ENCODE peak calls at places on chromosomes 13 and 19, in seven cellular contexts. One of them, this sample, is unnamed.
A peak's percentile ranks its signal among the peaks of the same experiment; 100 is the strongest.

GRCh38 chr19:13023666-13024065 is 28.4 kb downstream of the NFIX start:
- DNase-seq in dorsolateral prefrontal cortex: no peak
- DNase-seq in CD8-positive, alpha-beta memory T cell: no peak
- DNase-seq in ovary: no peak
- DNase-seq in BJ: no peak
- DNase-seq in fibroblast of lung: peak; percentile 57
- DNase-seq in endodermal cell: no peak
- DNase-seq in this sample: no peak

GRCh38 chr13:20161275-20161950 is 561 bp upstream of the GJA3 start:
- DNase-seq in dorsolateral prefrontal cortex: no peak
- DNase-seq in CD8-positive, alpha-beta memory T cell: peak; percentile 38
- DNase-seq in ovary: no peak
- DNase-seq in BJ: no peak
- DNase-seq in fibroblast of lung: no peak
- DNase-seq in endodermal cell: peak; percentile 65
- DNase-seq in this sample: no peak

GRCh38 chr19:18049390-18049789 is 37.3 kb downstream of the IL12RB1 start:
- DNase-seq in dorsolateral prefrontal cortex: peak; percentile 84
- DNase-seq in CD8-positive, alpha-beta memory T cell: no peak
- DNase-seq in ovary: no peak
- DNase-seq in BJ: no peak
- DNase-seq in fibroblast of lung: peak; percentile 52
- DNase-seq in endodermal cell: no peak
- DNase-seq in this sample: peak; percentile 91

GRCh38 chr19:7792286-7792685 is 29.2 kb downstream of the CLEC4M start:
- DNase-seq in dorsolateral prefrontal cortex: no peak
- DNase-seq in CD8-positive, alpha-beta memory T cell: no peak
- DNase-seq in ovary: no peak
- DNase-seq in BJ: no peak
- DNase-seq in fibroblast of lung: no peak
- DNase-seq in endodermal cell: no peak
- DNase-seq in this sample: no peak

GRCh38 chr13:114007566-114007965 is 33.7 kb upstream of the C13orf46 start:
- DNase-seq in dorsolateral prefrontal cortex: no peak
- DNase-seq in CD8-positive, alpha-beta memory T cell: no peak
- DNase-seq in ovary: no peak
- DNase-seq in BJ: no peak
- DNase-seq in fibroblast of lung: no peak
- DNase-seq in endodermal cell: no peak
- DNase-seq in this sample: no peak

GRCh38 chr19:35641515-35642151 is at the start of gene ETV2:
- DNase-seq in dorsolateral prefrontal cortex: no peak
- DNase-seq in CD8-positive, alpha-beta memory T cell: peak; percentile 37
- DNase-seq in ovary: peak; percentile 35
- DNase-seq in BJ: no peak
- DNase-seq in fibroblast of lung: peak; percentile 13
- DNase-seq in endodermal cell: peak; percentile 80
- DNase-seq in this sample: no peak

GRCh38 chr13:30841161-30841560 is 64.9 kb upstream of the MEDAG start:
- DNase-seq in dorsolateral prefrontal cortex: no peak
- DNase-seq in CD8-positive, alpha-beta memory T cell: no peak
- DNase-seq in ovary: no peak
- DNase-seq in BJ: peak; percentile 36
- DNase-seq in fibroblast of lung: peak; percentile 49
- DNase-seq in endodermal cell: no peak
- DNase-seq in this sample: no peak

GRCh38 chr19:34236035-34236793 is 18.1 kb upstream of the GARRE1 start:
- DNase-seq in dorsolateral prefrontal cortex: no peak
- DNase-seq in CD8-positive, alpha-beta memory T cell: no peak
- DNase-seq in ovary: peak; percentile 30
- DNase-seq in BJ: peak; percentile 80
- DNase-seq in fibroblast of lung: peak; percentile 90
- DNase-seq in endodermal cell: no peak
- DNase-seq in this sample: no peak

GRCh38 chr13:48680756-48681392 is 27.1 kb downstream of the CYSLTR2 start:
- DNase-seq in dorsolateral prefrontal cortex: no peak
- DNase-seq in CD8-positive, alpha-beta memory T cell: no peak
- DNase-seq in ovary: no peak
- DNase-seq in BJ: no peak
- DNase-seq in fibroblast of lung: no peak
- DNase-seq in endodermal cell: no peak
- DNase-seq in this sample: no peak

GRCh38 chr13:78660130-78660857 is 1.3 kb upstream of the OBI1 start:
- DNase-seq in dorsolateral prefrontal cortex: no peak
- DNase-seq in CD8-positive, alpha-beta memory T cell: no peak
- DNase-seq in ovary: no peak
- DNase-seq in BJ: no peak
- DNase-seq in fibroblast of lung: peak; percentile 27
- DNase-seq in endodermal cell: peak; percentile 68
- DNase-seq in this sample: peak; percentile 11

GRCh38 chr13:75836441-75836840 is 200.3 kb downstream of the LMO7 start:
- DNase-seq in dorsolateral prefrontal cortex: no peak
- DNase-seq in CD8-positive, alpha-beta memory T cell: no peak
- DNase-seq in ovary: no peak
- DNase-seq in BJ: no peak
- DNase-seq in fibroblast of lung: no peak
- DNase-seq in endodermal cell: no peak
- DNase-seq in this sample: no peak

GRCh38 chr13:70568571-70568970 is 460.3 kb upstream of the KLHL1 start:
- DNase-seq in dorsolateral prefrontal cortex: no peak
- DNase-seq in CD8-positive, alpha-beta memory T cell: no peak
- DNase-seq in ovary: no peak
- DNase-seq in BJ: peak; percentile 0
- DNase-seq in fibroblast of lung: peak; percentile 66
- DNase-seq in endodermal cell: no peak
- DNase-seq in this sample: no peak

GRCh38 chr13:48144413-48145035 is 49.6 kb upstream of the MED4 start:
- DNase-seq in dorsolateral prefrontal cortex: no peak
- DNase-seq in CD8-positive, alpha-beta memory T cell: no peak
- DNase-seq in ovary: no peak
- DNase-seq in BJ: no peak
- DNase-seq in fibroblast of lung: peak; percentile 44
- DNase-seq in endodermal cell: no peak
- DNase-seq in this sample: peak; percentile 24

GRCh38 chr13:72097568-72097967 is 230.6 kb upstream of the DACH1 start:
- DNase-seq in dorsolateral prefrontal cortex: no peak
- DNase-seq in CD8-positive, alpha-beta memory T cell: no peak
- DNase-seq in ovary: no peak
- DNase-seq in BJ: no peak
- DNase-seq in fibroblast of lung: no peak
- DNase-seq in endodermal cell: no peak
- DNase-seq in this sample: no peak

GRCh38 chr13:83883061-83883523 is 818 bp upstream of the SLITRK1 start:
- DNase-seq in dorsolateral prefrontal cortex: no peak
- DNase-seq in CD8-positive, alpha-beta memory T cell: no peak
- DNase-seq in ovary: no peak
- DNase-seq in BJ: no peak
- DNase-seq in fibroblast of lung: no peak
- DNase-seq in endodermal cell: peak; percentile 57
- DNase-seq in this sample: no peak

GRCh38 chr13:72852207-72852606 is 70.3 kb downstream of the PIBF1 start:
- DNase-seq in dorsolateral prefrontal cortex: no peak
- DNase-seq in CD8-positive, alpha-beta memory T cell: no peak
- DNase-seq in ovary: no peak
- DNase-seq in BJ: no peak
- DNase-seq in fibroblast of lung: no peak
- DNase-seq in endodermal cell: no peak
- DNase-seq in this sample: no peak

GRCh38 chr13:78061806-78062205 is 143.2 kb upstream of the EDNRB start:
- DNase-seq in dorsolateral prefrontal cortex: no peak
- DNase-seq in CD8-positive, alpha-beta memory T cell: no peak
- DNase-seq in ovary: no peak
- DNase-seq in BJ: no peak
- DNase-seq in fibroblast of lung: no peak
- DNase-seq in endodermal cell: no peak
- DNase-seq in this sample: no peak

GRCh38 chr19:5536337-5536894 is 31.3 kb downstream of the TINCR start:
- DNase-seq in dorsolateral prefrontal cortex: peak; percentile 74
- DNase-seq in CD8-positive, alpha-beta memory T cell: no peak
- DNase-seq in ovary: peak; percentile 26
- DNase-seq in BJ: peak; percentile 1
- DNase-seq in fibroblast of lung: peak; percentile 5
- DNase-seq in endodermal cell: peak; percentile 97
- DNase-seq in this sample: peak; percentile 63

GRCh38 chr19:17121736-17122293 is 46.2 kb downstream of the MYO9B start:
- DNase-seq in dorsolateral prefrontal cortex: no peak
- DNase-seq in CD8-positive, alpha-beta memory T cell: no peak
- DNase-seq in ovary: no peak
- DNase-seq in BJ: peak; percentile 44
- DNase-seq in fibroblast of lung: peak; percentile 67
- DNase-seq in endodermal cell: no peak
- DNase-seq in this sample: no peak

GRCh38 chr19:12647047-12647446 is 19.5 kb downstream of the MAN2B1 start:
- DNase-seq in dorsolateral prefrontal cortex: no peak
- DNase-seq in CD8-positive, alpha-beta memory T cell: no peak
- DNase-seq in ovary: no peak
- DNase-seq in BJ: no peak
- DNase-seq in fibroblast of lung: no peak
- DNase-seq in endodermal cell: no peak
- DNase-seq in this sample: no peak

GRCh38 chr13:34589581-34589980 is 352.5 kb upstream of the NBEA start:
- DNase-seq in dorsolateral prefrontal cortex: no peak
- DNase-seq in CD8-positive, alpha-beta memory T cell: no peak
- DNase-seq in ovary: no peak
- DNase-seq in BJ: no peak
- DNase-seq in fibroblast of lung: no peak
- DNase-seq in endodermal cell: no peak
- DNase-seq in this sample: no peak

GRCh38 chr13:49421391-49421790 is 22.5 kb downstream of the CAB39L start:
- DNase-seq in dorsolateral prefrontal cortex: no peak
- DNase-seq in CD8-positive, alpha-beta memory T cell: no peak
- DNase-seq in ovary: peak; percentile 26
- DNase-seq in BJ: no peak
- DNase-seq in fibroblast of lung: no peak
- DNase-seq in endodermal cell: peak; percentile 83
- DNase-seq in this sample: no peak

GRCh38 chr13:25725104-25725503 is 326.7 kb downstream of the SHISA2 start:
- DNase-seq in dorsolateral prefrontal cortex: no peak
- DNase-seq in CD8-positive, alpha-beta memory T cell: no peak
- DNase-seq in ovary: no peak
- DNase-seq in BJ: no peak
- DNase-seq in fibroblast of lung: no peak
- DNase-seq in endodermal cell: no peak
- DNase-seq in this sample: no peak

GRCh38 chr19:1074512-1075283 is 7.7 kb downstream of the ARHGAP45 start:
- DNase-seq in dorsolateral prefrontal cortex: peak; percentile 62
- DNase-seq in CD8-positive, alpha-beta memory T cell: peak; percentile 96
- DNase-seq in ovary: no peak
- DNase-seq in BJ: no peak
- DNase-seq in fibroblast of lung: no peak
- DNase-seq in endodermal cell: no peak
- DNase-seq in this sample: peak; percentile 75

GRCh38 chr13:36986462-36987240 is 12.5 kb downstream of the ALG5 start:
- DNase-seq in dorsolateral prefrontal cortex: no peak
- DNase-seq in CD8-positive, alpha-beta memory T cell: no peak
- DNase-seq in ovary: no peak
- DNase-seq in BJ: no peak
- DNase-seq in fibroblast of lung: no peak
- DNase-seq in endodermal cell: no peak
- DNase-seq in this sample: no peak

GRCh38 chr19:28968721-28969120 is 244.2 kb downstream of the UQCRFS1 start:
- DNase-seq in dorsolateral prefrontal cortex: no peak
- DNase-seq in CD8-positive, alpha-beta memory T cell: no peak
- DNase-seq in ovary: no peak
- DNase-seq in BJ: no peak
- DNase-seq in fibroblast of lung: no peak
- DNase-seq in endodermal cell: peak; percentile 17
- DNase-seq in this sample: no peak

GRCh38 chr13:51311271-51311670 is 28.2 kb upstream of the SERPINE3 start:
- DNase-seq in dorsolateral prefrontal cortex: no peak
- DNase-seq in CD8-positive, alpha-beta memory T cell: no peak
- DNase-seq in ovary: no peak
- DNase-seq in BJ: no peak
- DNase-seq in fibroblast of lung: no peak
- DNase-seq in endodermal cell: peak; percentile 46
- DNase-seq in this sample: no peak

GRCh38 chr19:40565910-40566495 is 10.7 kb upstream of the SHKBP1 start:
- DNase-seq in dorsolateral prefrontal cortex: no peak
- DNase-seq in CD8-positive, alpha-beta memory T cell: no peak
- DNase-seq in ovary: no peak
- DNase-seq in BJ: no peak
- DNase-seq in fibroblast of lung: no peak
- DNase-seq in endodermal cell: no peak
- DNase-seq in this sample: no peak
- H3K27me3 ChIP-seq in dorsolateral prefrontal cortex: no peaks in the 10 kb centered on the region
- H3K27me3 ChIP-seq in CD8-positive, alpha-beta memory T cell: peaks cover 20% of the 10 kb centered on the region
- H3K27me3 ChIP-seq in ovary: no peaks in the 10 kb centered on the region
- H3K27me3 ChIP-seq in BJ: peaks cover 4% of the 10 kb centered on the region
- H3K27me3 ChIP-seq in fibroblast of lung: peaks cover 3% of the 10 kb centered on the region
- H3K27me3 ChIP-seq in endodermal cell: peaks cover 75% of the 10 kb centered on the region
- H3K27me3 ChIP-seq in this sample: peaks cover 23% of the 10 kb centered on the region

DNA sequence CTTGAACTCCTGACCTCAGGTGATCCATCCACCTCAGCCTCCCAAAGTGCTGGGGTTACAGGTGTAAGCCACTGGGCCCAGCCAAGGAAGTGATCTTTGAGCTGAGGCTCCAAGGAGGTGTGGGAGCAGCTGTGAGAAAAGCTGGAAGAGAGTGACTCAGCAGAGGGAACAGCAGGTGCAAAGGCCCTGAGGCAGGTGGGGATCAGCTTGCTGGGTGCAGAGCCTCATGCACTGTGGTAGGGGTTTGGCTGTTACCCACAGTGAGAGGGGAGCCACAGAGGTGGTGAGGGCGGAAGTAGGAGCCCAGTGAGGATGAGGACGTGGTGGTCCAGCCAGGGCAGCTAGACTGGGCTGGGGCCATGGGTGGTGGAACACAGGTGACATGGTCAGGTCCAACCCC is 6.5 kb downstream of the NPAS1 start:
- DNase-seq in dorsolateral prefrontal cortex: no peak
- DNase-seq in CD8-positive, alpha-beta memory T cell: no peak
- DNase-seq in ovary: no peak
- DNase-seq in BJ: no peak
- DNase-seq in fibroblast of lung: no peak
- DNase-seq in endodermal cell: no peak
- DNase-seq in this sample: no peak
- H3K27me3 ChIP-seq in dorsolateral prefrontal cortex: peaks cover 55% of the 10 kb centered on the region
- H3K27me3 ChIP-seq in CD8-positive, alpha-beta memory T cell: peaks cover 44% of the 10 kb centered on the region
- H3K27me3 ChIP-seq in ovary: peaks cover 14% of the 10 kb centered on the region
- H3K27me3 ChIP-seq in BJ: peaks cover 15% of the 10 kb centered on the region
- H3K27me3 ChIP-seq in fibroblast of lung: peaks cover 31% of the 10 kb centered on the region
- H3K27me3 ChIP-seq in endodermal cell: peaks cover 56% of the 10 kb centered on the region
- H3K27me3 ChIP-seq in this sample: peaks cover 60% of the 10 kb centered on the region

GRCh38 chr13:91054902-91055301 is 292.6 kb upstream of the MIR17HG start:
- DNase-seq in dorsolateral prefrontal cortex: no peak
- DNase-seq in CD8-positive, alpha-beta memory T cell: no peak
- DNase-seq in ovary: no peak
- DNase-seq in BJ: no peak
- DNase-seq in fibroblast of lung: no peak
- DNase-seq in endodermal cell: no peak
- DNase-seq in this sample: no peak
- H3K27me3 ChIP-seq in dorsolateral prefrontal cortex: no peaks in the 10 kb centered on the region
- H3K27me3 ChIP-seq in CD8-positive, alpha-beta memory T cell: no peaks in the 10 kb centered on the region
- H3K27me3 ChIP-seq in ovary: no peaks in the 10 kb centered on the region
- H3K27me3 ChIP-seq in BJ: no peaks in the 10 kb centered on the region
- H3K27me3 ChIP-seq in fibroblast of lung: no peaks in the 10 kb centered on the region
- H3K27me3 ChIP-seq in endodermal cell: no peaks in the 10 kb centered on the region
- H3K27me3 ChIP-seq in this sample: no peaks in the 10 kb centered on the region

DNA sequence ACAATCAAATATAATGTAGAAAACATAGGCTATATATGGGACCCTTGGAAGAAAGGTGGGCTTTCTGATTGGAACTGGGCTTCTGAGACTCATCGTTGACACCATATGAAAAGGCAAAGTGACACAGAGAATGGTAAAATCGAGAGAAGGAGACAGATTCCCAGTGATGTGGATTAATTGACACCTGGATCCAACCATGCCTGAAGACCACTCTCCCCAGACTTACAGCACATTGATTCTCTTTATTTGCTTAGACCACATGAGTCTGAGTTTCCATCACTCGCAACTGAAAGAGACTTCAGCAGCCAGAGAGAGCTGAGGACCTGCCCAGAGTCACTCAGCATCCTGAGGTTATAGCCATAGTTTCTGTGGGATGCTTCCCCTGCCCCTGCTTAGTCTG is 6.0 kb downstream of the CYP4F11 start:
- DNase-seq in dorsolateral prefrontal cortex: no peak
- DNase-seq in CD8-positive, alpha-beta memory T cell: no peak
- DNase-seq in ovary: no peak
- DNase-seq in BJ: no peak
- DNase-seq in fibroblast of lung: no peak
- DNase-seq in endodermal cell: no peak
- DNase-seq in this sample: no peak
- H3K27me3 ChIP-seq in dorsolateral prefrontal cortex: peaks cover 55% of the 10 kb centered on the region
- H3K27me3 ChIP-seq in CD8-positive, alpha-beta memory T cell: peaks cover 17% of the 10 kb centered on the region
- H3K27me3 ChIP-seq in ovary: no peaks in the 10 kb centered on the region
- H3K27me3 ChIP-seq in BJ: no peaks in the 10 kb centered on the region
- H3K27me3 ChIP-seq in fibroblast of lung: no peaks in the 10 kb centered on the region
- H3K27me3 ChIP-seq in endodermal cell: no peaks in the 10 kb centered on the region
- H3K27me3 ChIP-seq in this sample: peaks cover 18% of the 10 kb centered on the region

This sample was measured in adrenal gland.